ENCODE peak calls at places on chromosomes 3 and 15, in seven cellular contexts. J is GM04504, H is H4, T is body of pancreas, M is MV-4-11, X is heart left ventricle, C is EL. F is an unnamed sample.

GRCh38 chr15:85730001-85730820 is 64.5 kb downstream of the KLHL25 start:
- DNase-seq in J (no peak), H (peak; percentile 57), T (no peak), M (peak; percentile 63), X (no peak), C (peak; percentile 59), F (peak; percentile 67)

GRCh38 chr3:10471337-10471721 is 34.1 kb downstream of the ATP2B2 start:
- DNase-seq in J (no peak), H (no peak), T (no peak), M (peak; percentile 18), X (no peak), C (no peak), F (no peak)

GRCh38 chr3:193782280-193782654 is 189.3 kb downstream of the OPA1 start:
- DNase-seq in J (no peak), H (peak; percentile 90), T (peak; percentile 57), M (no peak), X (no peak), C (peak; percentile 4), F (no peak)

GRCh38 chr15:34122771-34123183 is 20.9 kb downstream of the PGBD4 start:
- DNase-seq in J (peak; percentile 73), H (peak; percentile 68), T (no peak), M (no peak), X (no peak), C (peak; percentile 95), F (no peak)

GRCh38 chr3:184040010-184040409 is 8.5 kb downstream of the HTR3D start:
- DNase-seq in J (peak; percentile 19), H (peak; percentile 36), T (peak; percentile 13), M (peak; percentile 16), X (no peak), C (peak; percentile 59), F (peak; percentile 42)

GRCh38 chr3:32176989-32177701 is 61.3 kb upstream of the CMTM8 start:
- DNase-seq in J (no peak), H (peak; percentile 28), T (peak; percentile 57), M (peak; percentile 47), X (no peak), C (peak; percentile 74), F (peak; percentile 62)

GRCh38 chr15:41022487-41023090 is 69.3 kb downstream of the CHAC1 start:
- DNase-seq in J (peak; percentile 36), H (peak; percentile 31), T (peak; percentile 25), M (peak; percentile 60), X (no peak), C (peak; percentile 61), F (peak; percentile 24)

GRCh38 chr3:46049093-46049492 is 21.8 kb upstream of the XCR1 start:
- DNase-seq in J (no peak), H (no peak), T (no peak), M (no peak), X (no peak), C (no peak), F (no peak)

GRCh38 chr3:187274977-187275338 is 16.6 kb downstream of the MASP1 start:
- DNase-seq in J (no peak), H (no peak), T (no peak), M (no peak), X (no peak), C (no peak), F (no peak)

F was measured in HuH-7.5.